ENCODE peak calls at places on chromosomes 2 and 18, in four cellular contexts. One of them, this sample, is unnamed.

GRCh38 chr2:208064220-208064951 is 39.1 kb upstream of the PLEKHM3 start:
- DNase-seq in dorsolateral prefrontal cortex: no peak
- DNase-seq in heart left ventricle: no peak
- DNase-seq in fibroblast of lung: peak
- DNase-seq in this sample: no peak

GRCh38 chr2:47602996-47603395 is 179.9 kb upstream of the MSH6 start:
- DNase-seq in dorsolateral prefrontal cortex: no peak
- DNase-seq in heart left ventricle: no peak
- DNase-seq in fibroblast of lung: peak
- DNase-seq in this sample: no peak

GRCh38 chr2:121137571-121137970 is 147.4 kb downstream of the TFCP2L1 start:
- DNase-seq in dorsolateral prefrontal cortex: no peak
- DNase-seq in heart left ventricle: no peak
- DNase-seq in fibroblast of lung: no peak
- DNase-seq in this sample: no peak

GRCh38 chr2:120435671-120436459 is 89.9 kb downstream of the INHBB start:
- DNase-seq in dorsolateral prefrontal cortex: no peak
- DNase-seq in heart left ventricle: no peak
- DNase-seq in fibroblast of lung: no peak
- DNase-seq in this sample: no peak

GRCh38 chr2:6525371-6525770 is 340.3 kb downstream of the CMPK2 start:
- DNase-seq in dorsolateral prefrontal cortex: no peak
- DNase-seq in heart left ventricle: no peak
- DNase-seq in fibroblast of lung: no peak
- DNase-seq in this sample: no peak

GRCh38 chr2:59693176-59693959 is 860.1 kb downstream of the BCL11A start:
- DNase-seq in dorsolateral prefrontal cortex: no peak
- DNase-seq in heart left ventricle: no peak
- DNase-seq in fibroblast of lung: no peak
- DNase-seq in this sample: no peak

GRCh38 chr18:28690836-28691835 is 514.2 kb upstream of the CDH2 start:
- DNase-seq in dorsolateral prefrontal cortex: no peak
- DNase-seq in heart left ventricle: no peak
- DNase-seq in fibroblast of lung: no peak
- DNase-seq in this sample: no peak

GRCh38 chr2:207869784-207870778 is 100.4 kb upstream of the FZD5 start:
- DNase-seq in dorsolateral prefrontal cortex: no peak
- DNase-seq in heart left ventricle: no peak
- DNase-seq in fibroblast of lung: peak
- DNase-seq in this sample: no peak

GRCh38 chr2:60780741-60781140 is 24.7 kb downstream of the PAPOLG start:
- DNase-seq in dorsolateral prefrontal cortex: no peak
- DNase-seq in heart left ventricle: no peak
- DNase-seq in fibroblast of lung: no peak
- DNase-seq in this sample: no peak

GRCh38 chr2:98500561-98500960 is 55.9 kb downstream of the INPP4A start:
- DNase-seq in dorsolateral prefrontal cortex: no peak
- DNase-seq in heart left ventricle: no peak
- DNase-seq in fibroblast of lung: no peak
- DNase-seq in this sample: no peak

GRCh38 chr2:144449028-144449406 is 70.9 kb downstream of the ZEB2 start:
- DNase-seq in dorsolateral prefrontal cortex: peak
- DNase-seq in heart left ventricle: peak
- DNase-seq in fibroblast of lung: no peak
- DNase-seq in this sample: peak

GRCh38 chr2:16462965-16463364 is 202.7 kb downstream of the CYRIA start:
- DNase-seq in dorsolateral prefrontal cortex: no peak
- DNase-seq in heart left ventricle: no peak
- DNase-seq in fibroblast of lung: no peak
- DNase-seq in this sample: no peak
- H3K27ac ChIP-seq in dorsolateral prefrontal cortex: no peak
- H3K27ac ChIP-seq in heart left ventricle: no peak
- H3K27ac ChIP-seq in fibroblast of lung: no peak
- H3K27ac ChIP-seq in this sample: no peak

GRCh38 chr2:74516650-74517049 is 2.4 kb downstream of the TLX2 start:
- DNase-seq in dorsolateral prefrontal cortex: no peak
- DNase-seq in heart left ventricle: no peak
- DNase-seq in fibroblast of lung: no peak
- DNase-seq in this sample: no peak

GRCh38 chr2:74513605-74514367 is 464 bp upstream of the TLX2 start:
- DNase-seq in dorsolateral prefrontal cortex: no peak
- DNase-seq in heart left ventricle: no peak
- DNase-seq in fibroblast of lung: no peak
- DNase-seq in this sample: no peak

GRCh38 chr2:74515271-74516069 is 1.2 kb downstream of the TLX2 start:
- DNase-seq in dorsolateral prefrontal cortex: no peak
- DNase-seq in heart left ventricle: no peak
- DNase-seq in fibroblast of lung: no peak
- DNase-seq in this sample: no peak

GRCh38 chr2:74514368-74515270 is at the start of gene TLX2:
- DNase-seq in dorsolateral prefrontal cortex: no peak
- DNase-seq in heart left ventricle: no peak
- DNase-seq in fibroblast of lung: no peak
- DNase-seq in this sample: no peak

DNA sequence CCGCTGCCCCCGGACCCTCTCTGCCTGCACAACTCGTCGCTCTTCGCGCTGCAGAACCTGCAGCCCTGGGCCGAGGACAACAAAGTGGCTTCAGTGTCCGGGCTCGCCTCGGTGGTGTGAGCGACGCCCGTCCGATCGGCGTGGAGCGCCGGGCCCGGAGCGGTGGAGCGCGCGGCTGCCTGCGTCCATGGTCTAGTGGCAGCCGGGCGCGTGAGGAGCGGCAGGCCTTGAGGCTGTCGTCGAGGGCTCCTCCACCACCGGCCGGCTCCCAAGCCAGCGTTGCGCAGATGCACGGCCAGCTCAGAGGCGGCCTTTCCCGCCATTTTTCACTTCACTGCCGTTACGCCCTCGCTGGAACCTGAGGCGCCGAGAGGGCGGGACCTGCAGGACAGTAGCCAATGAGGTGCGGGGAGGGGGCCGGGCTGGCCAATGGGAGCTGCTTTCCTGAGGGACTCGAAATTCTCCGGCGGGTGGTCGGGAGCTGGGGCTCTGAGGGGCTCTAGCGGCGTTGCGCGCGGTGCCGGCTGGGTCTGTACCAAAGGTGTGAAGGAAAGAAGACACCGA is 1.9 kb downstream of the TLX2 start:
- DNase-seq in dorsolateral prefrontal cortex: peak
- DNase-seq in heart left ventricle: peak
- DNase-seq in fibroblast of lung: no peak
- DNase-seq in this sample: peak
- H3K4me3 ChIP-seq in dorsolateral prefrontal cortex: peak
- H3K4me3 ChIP-seq in heart left ventricle: peak
- H3K4me3 ChIP-seq in fibroblast of lung: no peak
- H3K4me3 ChIP-seq in this sample: peak

GRCh38 chr2:28365158-28365557 is 27.5 kb upstream of the FOSL2 start:
- DNase-seq in dorsolateral prefrontal cortex: no peak
- DNase-seq in heart left ventricle: no peak
- DNase-seq in fibroblast of lung: no peak
- DNase-seq in this sample: peak
- H3K27ac ChIP-seq in dorsolateral prefrontal cortex: no peak
- H3K27ac ChIP-seq in heart left ventricle: no peak
- H3K27ac ChIP-seq in fibroblast of lung: no peak
- H3K27ac ChIP-seq in this sample: peak

GRCh38 chr2:85768713-85769112 is 14.9 kb downstream of the ATOH8 start:
- DNase-seq in dorsolateral prefrontal cortex: no peak
- DNase-seq in heart left ventricle: peak
- DNase-seq in fibroblast of lung: no peak
- DNase-seq in this sample: no peak

GRCh38 chr2:85769987-85770362 is 16.2 kb downstream of the ATOH8 start:
- DNase-seq in dorsolateral prefrontal cortex: no peak
- DNase-seq in heart left ventricle: peak
- DNase-seq in fibroblast of lung: no peak
- DNase-seq in this sample: peak

GRCh38 chr2:85770369-85770768 is 16.6 kb downstream of the ATOH8 start:
- DNase-seq in dorsolateral prefrontal cortex: no peak
- DNase-seq in heart left ventricle: peak
- DNase-seq in fibroblast of lung: no peak
- DNase-seq in this sample: peak

GRCh38 chr2:85767803-85768665 is 14.2 kb downstream of the ATOH8 start:
- DNase-seq in dorsolateral prefrontal cortex: no peak
- DNase-seq in heart left ventricle: peak
- DNase-seq in fibroblast of lung: no peak
- DNase-seq in this sample: no peak

GRCh38 chr2:85769236-85769986 is 15.6 kb downstream of the ATOH8 start:
- DNase-seq in dorsolateral prefrontal cortex: no peak
- DNase-seq in heart left ventricle: peak
- DNase-seq in fibroblast of lung: no peak
- DNase-seq in this sample: peak
- H3K4me3 ChIP-seq in dorsolateral prefrontal cortex: no peak
- H3K4me3 ChIP-seq in heart left ventricle: no peak
- H3K4me3 ChIP-seq in fibroblast of lung: no peak
- H3K4me3 ChIP-seq in this sample: no peak

GRCh38 chr18:9108911-9109310 is 6.4 kb downstream of the NDUFV2 start:
- DNase-seq in dorsolateral prefrontal cortex: no peak
- DNase-seq in heart left ventricle: no peak
- DNase-seq in fibroblast of lung: no peak
- DNase-seq in this sample: no peak
- H3K27ac ChIP-seq in dorsolateral prefrontal cortex: no peak
- H3K27ac ChIP-seq in heart left ventricle: peak
- H3K27ac ChIP-seq in fibroblast of lung: peak
- H3K27ac ChIP-seq in this sample: peak

DNA sequence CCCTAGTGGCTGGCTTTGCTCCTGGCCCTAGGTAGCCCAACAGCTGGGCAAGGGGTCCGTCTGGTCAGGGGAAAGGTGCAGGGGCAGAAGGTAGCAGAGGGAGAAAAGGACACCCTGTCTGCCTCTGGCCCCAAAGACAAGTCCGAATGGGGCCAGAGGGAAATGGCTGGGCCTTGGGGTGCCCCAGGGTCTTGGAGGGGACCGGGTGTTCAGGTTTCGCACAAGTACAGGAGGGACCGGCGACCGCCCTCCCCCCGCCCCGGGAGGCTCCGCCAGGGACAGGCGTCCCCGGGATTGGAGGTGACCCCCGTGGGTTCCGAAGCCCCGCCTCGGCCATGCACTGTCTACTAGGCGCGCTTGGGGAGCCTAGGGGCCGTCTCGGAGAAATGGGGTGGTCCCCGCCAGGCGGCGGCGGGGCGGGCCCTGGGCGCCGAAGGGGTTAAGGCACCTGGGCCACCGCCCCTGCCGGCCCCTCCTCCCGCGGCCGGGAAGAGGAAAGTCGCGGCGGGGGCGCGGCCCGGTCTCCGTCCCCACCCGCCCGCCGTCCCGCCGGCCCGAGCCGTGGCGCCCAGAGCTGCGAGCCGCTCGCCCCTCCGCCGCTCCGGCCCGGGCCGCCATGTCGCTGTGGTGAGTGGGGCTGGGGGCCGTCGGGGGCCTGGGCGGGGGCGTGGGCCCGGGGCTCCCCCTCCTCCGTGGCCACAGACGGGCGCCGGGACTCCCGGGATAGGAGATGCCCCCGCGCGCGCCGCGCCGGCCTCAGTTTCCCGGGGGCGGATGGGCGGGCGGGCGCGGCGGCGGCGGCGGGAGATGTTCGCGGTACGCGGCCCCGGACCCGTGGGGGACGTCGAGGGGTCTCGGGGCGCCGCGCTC is at the start of gene B3GNT7:
- DNase-seq in dorsolateral prefrontal cortex: no peak
- DNase-seq in heart left ventricle: peak
- DNase-seq in fibroblast of lung: no peak
- DNase-seq in this sample: no peak
- H3K4me3 ChIP-seq in dorsolateral prefrontal cortex: peak
- H3K4me3 ChIP-seq in heart left ventricle: peak
- H3K4me3 ChIP-seq in fibroblast of lung: no peak
- H3K4me3 ChIP-seq in this sample: peak

This sample was measured in psoas muscle.